ENCODE peak calls at places on chromosome 9, in eight cellular contexts. E is A549, S is OCI-LY7, Y is psoas muscle, C is sigmoid colon, H is fibroblast of lung, D is neural progenitor cell, M is MM.1S. T is an unnamed sample.

GRCh38 chr9:107242073-107243063 is 40.7 kb upstream of the RAD23B start:
- DNase-seq in H (peak), C (no peak), S (no peak), Y (no peak), E (no peak), M (no peak), D (no peak), T (no peak)

GRCh38 chr9:82934949-82935348 is 128.0 kb downstream of the RASEF start:
- DNase-seq in E (peak), D (peak), Y (no peak), H (peak), M (no peak), S (no peak), C (no peak), T (peak)

GRCh38 chr9:101977614-101978210 is 239.3 kb upstream of the GRIN3A start:
- DNase-seq in C (no peak), S (peak), H (peak), E (peak), Y (no peak), M (peak), D (no peak), T (no peak)

GRCh38 chr9:120712539-120713031 is 1.7 kb downstream of the MEGF9 start:
- DNase-seq in H (no peak), M (no peak), C (no peak), D (peak), Y (no peak), E (peak), S (no peak), T (no peak)

GRCh38 chr9:117555964-117556629 is 141.2 kb upstream of the ASTN2 start:
- DNase-seq in H (peak), S (peak), D (peak), Y (no peak), M (peak), E (peak), C (no peak), T (peak)

GRCh38 chr9:101511009-101511408 is 22.6 kb upstream of the RNF20 start:
- DNase-seq in C (no peak), D (no peak), S (no peak), H (no peak), E (no peak), M (no peak), Y (no peak), T (no peak)

GRCh38 chr9:115540091-115540490 is 422.1 kb upstream of the TNC start:
- DNase-seq in M (no peak), E (no peak), C (no peak), S (no peak), H (peak), D (no peak), Y (no peak), T (no peak)

GRCh38 chr9:37916471-37917314 is 12.8 kb upstream of the SLC25A51 start:
- DNase-seq in E (no peak), S (no peak), M (no peak), H (no peak), Y (no peak), D (no peak), C (peak), T (no peak)

GRCh38 chr9:117720555-117720954 is 16.4 kb downstream of the TLR4 start:
- DNase-seq in C (peak), E (no peak), H (no peak), M (no peak), S (no peak), D (no peak), Y (peak), T (no peak)

GRCh38 chr9:115403753-115404152 is 285.8 kb upstream of the TNC start:
- DNase-seq in E (no peak), H (no peak), C (no peak), M (no peak), Y (no peak), D (no peak), S (no peak), T (no peak)

GRCh38 chr9:114504341-114505186 is 709 bp downstream of the WHRN start:
- DNase-seq in S (no peak), D (peak), Y (peak), H (peak), C (peak), E (peak), M (peak), T (no peak)

GRCh38 chr9:77807295-77807694 is 159.2 kb upstream of the GNA14 start:
- DNase-seq in Y (no peak), H (peak), D (no peak), C (no peak), M (no peak), S (no peak), E (peak), T (peak)

GRCh38 chr9:8958358-8958757 is 1158.8 kb upstream of the DMAC1 start:
- DNase-seq in E (no peak), D (no peak), S (no peak), M (no peak), C (no peak), H (no peak), Y (no peak), T (peak)

GRCh38 chr9:85401998-85402397 is 339.8 kb downstream of the AGTPBP1 start:
- DNase-seq in M (no peak), S (no peak), H (peak), C (no peak), E (no peak), D (no peak), Y (no peak), T (no peak)

GRCh38 chr9:107600060-107600573 is 110.5 kb upstream of the KLF4 start:
- DNase-seq in S (no peak), D (no peak), C (peak), E (no peak), H (peak), Y (no peak), M (no peak), T (no peak)

GRCh38 chr9:111005711-111006482 is 32.4 kb downstream of the LPAR1 start:
- DNase-seq in C (no peak), D (no peak), H (no peak), Y (no peak), S (no peak), M (no peak), E (no peak), T (peak)

GRCh38 chr9:36290996-36291395 is 32.7 kb upstream of the GNE start:
- DNase-seq in M (no peak), E (no peak), H (no peak), S (no peak), Y (no peak), C (no peak), D (no peak), T (no peak)

GRCh38 chr9:113879318-113879717 is 3.2 kb downstream of the ZNF618 start:
- DNase-seq in S (no peak), M (no peak), D (no peak), E (no peak), H (no peak), C (no peak), Y (no peak), T (no peak)

GRCh38 chr9:20640331-20641187 is 18.3 kb upstream of the MLLT3 start:
- DNase-seq in S (peak), D (no peak), M (peak), Y (peak), E (no peak), C (peak), H (peak), T (no peak)

GRCh38 chr9:69237702-69238295 is 63.7 kb downstream of the TJP2 start:
- DNase-seq in M (no peak), D (no peak), S (no peak), H (no peak), C (no peak), E (no peak), Y (no peak), T (no peak)

GRCh38 chr9:36922548-36922947 is 111.5 kb downstream of the PAX5 start:
- DNase-seq in Y (no peak), H (peak), D (no peak), M (no peak), E (peak), S (no peak), C (peak), T (no peak)

GRCh38 chr9:86667307-86667706 is 280.0 kb downstream of the GAS1 start:
- DNase-seq in H (peak), S (no peak), D (no peak), Y (no peak), M (no peak), C (no peak), E (no peak), T (no peak)

GRCh38 chr9:14912849-14913248 is 2.6 kb upstream of the FREM1 start:
- DNase-seq in H (no peak), Y (no peak), M (no peak), E (no peak), C (no peak), S (no peak), D (no peak), T (no peak)

GRCh38 chr9:14909631-14910177 is 524 bp downstream of the FREM1 start:
- DNase-seq in S (no peak), E (no peak), M (no peak), Y (no peak), D (no peak), H (no peak), C (no peak), T (no peak)

GRCh38 chr9:14908221-14909206 is 1.7 kb downstream of the FREM1 start:
- DNase-seq in D (peak), S (no peak), C (no peak), E (no peak), Y (no peak), M (no peak), H (no peak), T (peak)

GRCh38 chr9:14911046-14911445 is 818 bp upstream of the FREM1 start:
- DNase-seq in C (no peak), M (no peak), Y (no peak), S (no peak), E (no peak), H (no peak), D (no peak), T (no peak)

DNA sequence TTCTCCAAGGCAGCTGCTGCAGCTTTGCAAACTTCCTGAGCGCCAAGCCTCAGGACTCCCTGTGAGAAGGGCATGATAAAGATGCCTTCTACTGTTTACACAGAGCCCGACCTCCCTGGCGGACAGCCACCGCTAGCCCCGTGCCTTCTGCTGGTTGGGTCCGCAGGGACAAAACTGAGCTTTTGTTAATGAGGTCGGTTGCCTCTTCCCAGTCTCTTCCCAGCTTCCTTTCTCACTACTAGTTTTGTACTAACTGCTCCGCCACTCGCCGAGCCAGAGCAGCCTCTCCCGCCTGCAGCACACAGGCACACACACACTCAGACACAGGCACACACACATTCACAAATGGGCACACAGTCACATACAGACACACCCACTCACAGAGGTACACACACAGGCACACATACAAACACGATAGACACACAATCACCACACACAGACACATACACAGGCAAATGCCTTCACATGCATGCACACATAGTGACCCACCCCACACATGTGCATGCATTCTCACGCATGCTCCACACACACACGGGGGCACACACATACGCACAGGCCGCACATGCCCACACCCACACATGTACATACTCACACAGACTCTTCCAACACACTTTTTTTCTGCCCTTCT is at the start of gene FREM1:
- DNase-seq in C (peak), Y (peak), D (peak), S (no peak), H (peak), M (no peak), E (no peak), T (no peak)
- H3K4me3 ChIP-seq in C (peak), Y (peak), D (peak), S (no peak), H (peak), M (no peak), E (no peak), T (no peak)

GRCh38 chr9:80503692-80504400 is 932.1 kb downstream of the TLE4 start:
- DNase-seq in M (no peak), E (no peak), C (no peak), D (peak), Y (no peak), H (peak), S (no peak), T (no peak)

GRCh38 chr9:80501635-80502034 is 929.9 kb downstream of the TLE4 start:
- DNase-seq in M (no peak), E (no peak), S (no peak), D (no peak), Y (no peak), H (peak), C (no peak), T (peak)

GRCh38 chr9:80498165-80498564 is 926.4 kb downstream of the TLE4 start:
- DNase-seq in H (no peak), D (no peak), S (no peak), E (no peak), Y (no peak), C (no peak), M (no peak), T (no peak)

GRCh38 chr9:80496901-80497565 is 925.3 kb downstream of the TLE4 start:
- DNase-seq in S (no peak), D (no peak), H (no peak), M (no peak), C (no peak), E (no peak), Y (no peak), T (no peak)

DNA sequence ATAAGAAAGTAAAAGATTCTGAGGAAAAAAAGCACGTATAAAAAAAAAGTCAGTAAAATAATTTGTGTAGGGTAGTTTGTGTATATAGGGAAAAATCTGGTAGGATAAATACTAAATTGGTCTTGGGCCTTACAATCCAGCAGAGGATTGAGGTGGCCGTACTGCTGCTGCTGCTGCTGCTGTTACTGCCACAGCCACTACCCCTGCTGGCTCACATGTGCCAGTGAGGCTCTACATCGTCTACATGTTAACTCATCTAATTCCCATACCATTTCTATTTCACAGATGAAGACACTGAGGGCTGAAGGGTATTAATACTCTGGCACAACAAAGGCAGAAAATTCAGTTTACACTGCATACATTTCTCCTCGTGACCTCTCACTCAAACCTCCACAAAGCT is 928.5 kb downstream of the TLE4 start:
- DNase-seq in E (no peak), S (no peak), H (no peak), D (no peak), Y (no peak), M (no peak), C (no peak), T (no peak)
- TF ChIP-seq CTCF in E (no peak), S (no peak), H (no peak), D (peak), Y (no peak), M (no peak), C (no peak), T (no peak)

GRCh38 chr9:129595323-129595741 is 25.6 kb downstream of the C9orf50 start:
- DNase-seq in S (no peak), H (peak), C (no peak), D (no peak), E (no peak), Y (no peak), M (peak), T (no peak)

GRCh38 chr9:129598089-129598596 is 22.8 kb downstream of the C9orf50 start:
- DNase-seq in H (no peak), E (no peak), Y (no peak), M (no peak), S (no peak), C (no peak), D (no peak), T (no peak)

GRCh38 chr9:129597355-129598088 is 23.4 kb downstream of the C9orf50 start:
- DNase-seq in H (peak), D (peak), M (no peak), C (peak), E (peak), S (no peak), Y (peak), T (no peak)

GRCh38 chr9:129595903-129596540 is 24.9 kb downstream of the C9orf50 start:
- DNase-seq in H (no peak), C (no peak), M (no peak), S (no peak), E (no peak), D (no peak), Y (no peak), T (no peak)

DNA sequence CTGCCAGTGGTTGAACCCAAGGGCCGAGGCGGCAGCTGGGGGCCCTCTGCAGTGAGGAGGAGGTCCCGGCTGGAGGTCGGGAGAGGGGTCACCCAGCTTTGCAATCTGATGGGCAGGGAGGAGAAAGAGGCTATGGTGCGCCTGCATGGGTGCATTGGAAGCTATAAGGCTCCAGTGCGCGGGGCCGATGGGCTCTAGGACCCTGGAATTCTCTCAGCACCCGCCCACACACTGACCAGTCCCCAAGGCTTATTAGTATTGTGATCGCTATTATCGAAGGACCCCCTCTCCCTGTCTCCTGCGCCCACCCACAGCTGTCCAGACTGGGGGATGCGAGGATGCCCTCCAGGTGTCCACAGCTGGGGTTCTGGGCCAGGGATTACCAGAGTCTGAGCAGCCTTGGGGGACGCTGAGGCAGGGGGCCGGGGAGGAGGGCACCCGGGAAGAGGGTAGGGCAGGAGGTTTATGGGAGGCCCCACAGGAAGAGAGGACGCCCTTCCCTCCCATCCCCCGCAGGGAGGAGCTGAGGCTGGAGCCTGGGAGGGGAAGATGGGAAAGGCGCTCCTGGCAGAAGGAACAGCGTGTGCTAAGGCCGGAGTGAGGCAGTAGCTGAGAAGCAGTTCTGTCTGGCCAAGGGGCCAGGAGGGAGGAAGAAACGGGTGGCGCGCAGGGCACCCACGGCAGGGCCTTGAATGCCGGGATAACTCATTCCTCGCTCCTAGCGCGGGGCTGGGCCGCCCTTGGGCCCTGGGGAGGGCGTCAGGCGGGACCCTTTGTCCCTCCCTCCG is 24.2 kb downstream of the C9orf50 start:
- DNase-seq in M (no peak), H (peak), Y (peak), E (peak), S (no peak), C (peak), D (peak), T (no peak)
- H3K4me3 ChIP-seq in M (no peak), H (peak), Y (peak), E (peak), S (no peak), C (peak), D (peak), T (peak)

GRCh38 chr9:108759835-108760234 is 96.0 kb downstream of the ACTL7B start:
- DNase-seq in M (no peak), H (no peak), C (no peak), D (no peak), E (no peak), S (no peak), Y (no peak), T (no peak)

GRCh38 chr9:108760841-108761240 is 94.9 kb downstream of the ACTL7B start:
- DNase-seq in C (no peak), H (no peak), M (no peak), S (no peak), Y (no peak), E (no peak), D (no peak), T (no peak)

GRCh38 chr9:108755979-108756378 is 99.8 kb downstream of the ACTL7B start:
- DNase-seq in H (no peak), Y (no peak), E (no peak), M (no peak), S (no peak), D (no peak), C (no peak), T (no peak)

GRCh38 chr9:108759399-108759798 is 96.4 kb downstream of the ACTL7B start:
- DNase-seq in C (no peak), E (no peak), Y (no peak), D (no peak), S (no peak), M (no peak), H (no peak), T (no peak)

DNA sequence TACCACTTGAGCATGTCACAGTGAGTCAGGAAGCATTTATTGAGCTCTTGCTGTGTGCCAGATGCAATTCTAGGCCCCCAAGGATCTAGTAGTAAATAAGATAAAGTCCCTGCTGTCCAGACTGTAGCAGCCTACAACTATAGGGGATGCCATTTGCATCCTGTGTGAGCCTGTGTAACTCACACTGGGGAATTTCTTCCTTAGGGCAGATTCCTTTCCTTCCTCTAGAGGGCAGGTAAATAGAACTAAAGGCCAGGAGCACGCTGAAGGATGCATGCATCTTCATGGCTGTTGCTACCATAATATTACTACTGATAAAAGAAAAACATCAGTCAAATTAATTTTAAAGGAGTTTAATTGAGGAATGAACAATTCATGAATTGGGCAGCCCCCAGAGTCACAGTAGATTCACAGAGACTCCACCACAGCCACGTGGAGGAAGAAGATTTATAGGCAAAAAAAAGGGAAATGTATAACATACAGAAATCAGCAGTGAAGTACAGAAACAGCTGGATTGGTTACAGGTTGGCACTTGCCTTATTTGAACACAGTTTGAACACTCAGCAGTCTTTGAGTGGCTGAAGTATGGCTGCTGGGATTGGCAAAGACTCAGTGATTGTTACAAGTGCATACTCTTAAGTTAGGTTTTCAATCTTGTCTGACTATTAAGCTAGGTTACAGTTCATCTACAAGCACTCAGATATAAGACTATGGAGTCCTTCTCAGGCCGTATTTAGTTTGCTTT is 98.9 kb downstream of the ACTL7B start:
- DNase-seq in C (no peak), M (no peak), E (no peak), S (no peak), D (peak), H (no peak), Y (no peak), T (no peak)
- TF ChIP-seq CTCF in C (no peak), M (no peak), E (peak), S (peak), D (peak), H (peak), Y (no peak), T (peak)

T was measured in epithelial cell of proximal tubule.